ENCODE peak calls at places on chromosomes 1 and 21, in eight cellular contexts. One of them, this sample, is unnamed.
A peak's percentile ranks its signal among the peaks of the same experiment; 100 is the strongest.

GRCh38 chr1:109258481-109259466 is 9.4 kb downstream of the CELSR2 start:
- DNase-seq in sciatic nerve: no peak
- DNase-seq in activated CD8-positive, alpha-beta memory T cell treated with anti-CD3 and anti-CD28 coated beads for 1 hour: no peak
- DNase-seq in Calu3: no peak
- DNase-seq in memory B cell: no peak
- DNase-seq in brain microvascular endothelial cell: no peak
- DNase-seq in CD4-positive, alpha-beta T cell: no peak
- DNase-seq in endothelial cell: no peak
- DNase-seq in this sample: no peak

GRCh38 chr1:108327534-108328462 is 83.9 kb upstream of the NBPF4 start:
- DNase-seq in activated CD8-positive, alpha-beta memory T cell treated with anti-CD3 and anti-CD28 coated beads for 1 hour: no peak
- DNase-seq in endothelial cell: no peak
- DNase-seq in sciatic nerve: no peak
- DNase-seq in Calu3: peak; percentile 12
- DNase-seq in memory B cell: no peak
- DNase-seq in brain microvascular endothelial cell: no peak
- DNase-seq in CD4-positive, alpha-beta T cell: no peak
- DNase-seq in this sample: no peak

GRCh38 chr1:222950892-222951291 is 136.1 kb downstream of the DISP1 start:
- DNase-seq in CD4-positive, alpha-beta T cell: no peak
- DNase-seq in sciatic nerve: no peak
- DNase-seq in endothelial cell: no peak
- DNase-seq in activated CD8-positive, alpha-beta memory T cell treated with anti-CD3 and anti-CD28 coated beads for 1 hour: no peak
- DNase-seq in brain microvascular endothelial cell: no peak
- DNase-seq in memory B cell: no peak
- DNase-seq in Calu3: peak; percentile 6
- DNase-seq in this sample: no peak

GRCh38 chr1:29590583-29591555 is 354.5 kb downstream of the PTPRU start:
- DNase-seq in activated CD8-positive, alpha-beta memory T cell treated with anti-CD3 and anti-CD28 coated beads for 1 hour: no peak
- DNase-seq in sciatic nerve: no peak
- DNase-seq in CD4-positive, alpha-beta T cell: no peak
- DNase-seq in Calu3: no peak
- DNase-seq in endothelial cell: no peak
- DNase-seq in memory B cell: no peak
- DNase-seq in brain microvascular endothelial cell: no peak
- DNase-seq in this sample: no peak

GRCh38 chr1:111199329-111199728 is 1.1 kb downstream of the DENND2D start:
- DNase-seq in activated CD8-positive, alpha-beta memory T cell treated with anti-CD3 and anti-CD28 coated beads for 1 hour: no peak
- DNase-seq in Calu3: no peak
- DNase-seq in brain microvascular endothelial cell: no peak
- DNase-seq in endothelial cell: no peak
- DNase-seq in sciatic nerve: no peak
- DNase-seq in CD4-positive, alpha-beta T cell: no peak
- DNase-seq in memory B cell: no peak
- DNase-seq in this sample: no peak

GRCh38 chr1:167805041-167805556 is 83.3 kb downstream of the MPZL1 start:
- DNase-seq in memory B cell: no peak
- DNase-seq in sciatic nerve: no peak
- DNase-seq in Calu3: no peak
- DNase-seq in brain microvascular endothelial cell: no peak
- DNase-seq in endothelial cell: no peak
- DNase-seq in activated CD8-positive, alpha-beta memory T cell treated with anti-CD3 and anti-CD28 coated beads for 1 hour: no peak
- DNase-seq in CD4-positive, alpha-beta T cell: no peak
- DNase-seq in this sample: no peak

GRCh38 chr1:204448991-204449390 is 37.4 kb upstream of the PPP1R15B start:
- DNase-seq in Calu3: no peak
- DNase-seq in CD4-positive, alpha-beta T cell: no peak
- DNase-seq in activated CD8-positive, alpha-beta memory T cell treated with anti-CD3 and anti-CD28 coated beads for 1 hour: no peak
- DNase-seq in sciatic nerve: no peak
- DNase-seq in memory B cell: no peak
- DNase-seq in endothelial cell: no peak
- DNase-seq in brain microvascular endothelial cell: no peak
- DNase-seq in this sample: no peak

GRCh38 chr1:94031591-94031990 is 89.4 kb downstream of the ABCA4 start:
- DNase-seq in sciatic nerve: no peak
- DNase-seq in Calu3: no peak
- DNase-seq in memory B cell: no peak
- DNase-seq in CD4-positive, alpha-beta T cell: no peak
- DNase-seq in endothelial cell: no peak
- DNase-seq in activated CD8-positive, alpha-beta memory T cell treated with anti-CD3 and anti-CD28 coated beads for 1 hour: no peak
- DNase-seq in brain microvascular endothelial cell: no peak
- DNase-seq in this sample: no peak

GRCh38 chr1:30117685-30118084 is 605.7 kb downstream of the MATN1 start:
- DNase-seq in sciatic nerve: no peak
- DNase-seq in endothelial cell: no peak
- DNase-seq in CD4-positive, alpha-beta T cell: no peak
- DNase-seq in memory B cell: no peak
- DNase-seq in Calu3: no peak
- DNase-seq in brain microvascular endothelial cell: no peak
- DNase-seq in activated CD8-positive, alpha-beta memory T cell treated with anti-CD3 and anti-CD28 coated beads for 1 hour: no peak
- DNase-seq in this sample: no peak

GRCh38 chr1:51877434-51878306 is 857 bp downstream of the NRDC start:
- DNase-seq in CD4-positive, alpha-beta T cell: no peak
- DNase-seq in memory B cell: no peak
- DNase-seq in activated CD8-positive, alpha-beta memory T cell treated with anti-CD3 and anti-CD28 coated beads for 1 hour: no peak
- DNase-seq in sciatic nerve: no peak
- DNase-seq in endothelial cell: no peak
- DNase-seq in brain microvascular endothelial cell: peak; percentile 22
- DNase-seq in Calu3: no peak
- DNase-seq in this sample: peak; percentile 64

GRCh38 chr1:82893712-82894111 is 1093.0 kb downstream of the ADGRL2 start:
- DNase-seq in sciatic nerve: no peak
- DNase-seq in endothelial cell: no peak
- DNase-seq in brain microvascular endothelial cell: no peak
- DNase-seq in Calu3: no peak
- DNase-seq in activated CD8-positive, alpha-beta memory T cell treated with anti-CD3 and anti-CD28 coated beads for 1 hour: no peak
- DNase-seq in memory B cell: no peak
- DNase-seq in CD4-positive, alpha-beta T cell: no peak
- DNase-seq in this sample: no peak

GRCh38 chr1:210328032-210328745 is 513 bp upstream of the HHAT start:
- DNase-seq in memory B cell: no peak
- DNase-seq in sciatic nerve: no peak
- DNase-seq in Calu3: no peak
- DNase-seq in brain microvascular endothelial cell: no peak
- DNase-seq in CD4-positive, alpha-beta T cell: no peak
- DNase-seq in activated CD8-positive, alpha-beta memory T cell treated with anti-CD3 and anti-CD28 coated beads for 1 hour: no peak
- DNase-seq in endothelial cell: no peak
- DNase-seq in this sample: no peak

GRCh38 chr1:165456861-165457260 is 11.9 kb upstream of the RXRG start:
- DNase-seq in Calu3: no peak
- DNase-seq in brain microvascular endothelial cell: no peak
- DNase-seq in sciatic nerve: no peak
- DNase-seq in memory B cell: no peak
- DNase-seq in activated CD8-positive, alpha-beta memory T cell treated with anti-CD3 and anti-CD28 coated beads for 1 hour: no peak
- DNase-seq in CD4-positive, alpha-beta T cell: no peak
- DNase-seq in endothelial cell: no peak
- DNase-seq in this sample: no peak

GRCh38 chr1:8404450-8405370 is 86.8 kb downstream of the SLC45A1 start:
- DNase-seq in brain microvascular endothelial cell: no peak
- DNase-seq in memory B cell: no peak
- DNase-seq in endothelial cell: no peak
- DNase-seq in activated CD8-positive, alpha-beta memory T cell treated with anti-CD3 and anti-CD28 coated beads for 1 hour: no peak
- DNase-seq in CD4-positive, alpha-beta T cell: no peak
- DNase-seq in sciatic nerve: no peak
- DNase-seq in Calu3: no peak
- DNase-seq in this sample: no peak

GRCh38 chr1:59446257-59446901 is 149.5 kb downstream of the FGGY start:
- DNase-seq in sciatic nerve: no peak
- DNase-seq in endothelial cell: no peak
- DNase-seq in activated CD8-positive, alpha-beta memory T cell treated with anti-CD3 and anti-CD28 coated beads for 1 hour: no peak
- DNase-seq in brain microvascular endothelial cell: peak; percentile 91
- DNase-seq in memory B cell: no peak
- DNase-seq in CD4-positive, alpha-beta T cell: no peak
- DNase-seq in Calu3: no peak
- DNase-seq in this sample: no peak

GRCh38 chr1:201650608-201650933 is 111.6 kb downstream of the NAV1 start:
- DNase-seq in Calu3: no peak
- DNase-seq in brain microvascular endothelial cell: no peak
- DNase-seq in sciatic nerve: no peak
- DNase-seq in CD4-positive, alpha-beta T cell: no peak
- DNase-seq in endothelial cell: no peak
- DNase-seq in memory B cell: no peak
- DNase-seq in activated CD8-positive, alpha-beta memory T cell treated with anti-CD3 and anti-CD28 coated beads for 1 hour: no peak
- DNase-seq in this sample: no peak

GRCh38 chr1:201022824-201023516 is 544 bp downstream of the KIF21B start:
- DNase-seq in sciatic nerve: no peak
- DNase-seq in memory B cell: no peak
- DNase-seq in endothelial cell: peak; percentile 33
- DNase-seq in brain microvascular endothelial cell: no peak
- DNase-seq in Calu3: no peak
- DNase-seq in CD4-positive, alpha-beta T cell: no peak
- DNase-seq in activated CD8-positive, alpha-beta memory T cell treated with anti-CD3 and anti-CD28 coated beads for 1 hour: peak; percentile 11
- DNase-seq in this sample: no peak

GRCh38 chr21:25467891-25468290 is 139.4 kb downstream of the MRPL39 start:
- DNase-seq in CD4-positive, alpha-beta T cell: no peak
- DNase-seq in endothelial cell: no peak
- DNase-seq in sciatic nerve: no peak
- DNase-seq in brain microvascular endothelial cell: no peak
- DNase-seq in memory B cell: no peak
- DNase-seq in Calu3: no peak
- DNase-seq in activated CD8-positive, alpha-beta memory T cell treated with anti-CD3 and anti-CD28 coated beads for 1 hour: no peak
- DNase-seq in this sample: no peak

GRCh38 chr1:27343639-27344025 is 1.8 kb downstream of the SYTL1 start:
- DNase-seq in Calu3: no peak
- DNase-seq in activated CD8-positive, alpha-beta memory T cell treated with anti-CD3 and anti-CD28 coated beads for 1 hour: no peak
- DNase-seq in endothelial cell: no peak
- DNase-seq in CD4-positive, alpha-beta T cell: no peak
- DNase-seq in sciatic nerve: no peak
- DNase-seq in memory B cell: no peak
- DNase-seq in brain microvascular endothelial cell: no peak
- DNase-seq in this sample: no peak

GRCh38 chr1:223074901-223075300 is 68.1 kb downstream of the TLR5 start:
- DNase-seq in CD4-positive, alpha-beta T cell: no peak
- DNase-seq in Calu3: no peak
- DNase-seq in brain microvascular endothelial cell: no peak
- DNase-seq in memory B cell: no peak
- DNase-seq in sciatic nerve: no peak
- DNase-seq in endothelial cell: no peak
- DNase-seq in activated CD8-positive, alpha-beta memory T cell treated with anti-CD3 and anti-CD28 coated beads for 1 hour: no peak
- DNase-seq in this sample: no peak

GRCh38 chr1:87760100-87760499 is 431.4 kb downstream of the LMO4 start:
- DNase-seq in endothelial cell: no peak
- DNase-seq in Calu3: no peak
- DNase-seq in brain microvascular endothelial cell: no peak
- DNase-seq in memory B cell: no peak
- DNase-seq in activated CD8-positive, alpha-beta memory T cell treated with anti-CD3 and anti-CD28 coated beads for 1 hour: no peak
- DNase-seq in sciatic nerve: no peak
- DNase-seq in CD4-positive, alpha-beta T cell: no peak
- DNase-seq in this sample: no peak

GRCh38 chr1:204450461-204451257 is 39.0 kb upstream of the PPP1R15B start:
- DNase-seq in Calu3: peak; percentile 82
- DNase-seq in memory B cell: no peak
- DNase-seq in activated CD8-positive, alpha-beta memory T cell treated with anti-CD3 and anti-CD28 coated beads for 1 hour: no peak
- DNase-seq in endothelial cell: no peak
- DNase-seq in CD4-positive, alpha-beta T cell: no peak
- DNase-seq in brain microvascular endothelial cell: no peak
- DNase-seq in sciatic nerve: no peak
- DNase-seq in this sample: no peak

GRCh38 chr1:10210841-10211804 is 753 bp downstream of the KIF1B start:
- DNase-seq in memory B cell: peak; percentile 22
- DNase-seq in activated CD8-positive, alpha-beta memory T cell treated with anti-CD3 and anti-CD28 coated beads for 1 hour: peak; percentile 5
- DNase-seq in Calu3: peak; percentile 69
- DNase-seq in endothelial cell: peak; percentile 54
- DNase-seq in CD4-positive, alpha-beta T cell: no peak
- DNase-seq in sciatic nerve: peak; percentile 92
- DNase-seq in brain microvascular endothelial cell: peak; percentile 89
- DNase-seq in this sample: peak; percentile 89